ENCODE peak calls at places on chromosomes 13 and 19, in six cellular contexts. R, Y, Q, J, I and M are unnamed samples.

GRCh38 chr19:54154603-54155345 is 4.7 kb downstream of the LENG1 start:
- DNase-seq in I (no peak), Y (no peak), R (no peak), Q (no peak), J (no peak), M (no peak)

GRCh38 chr13:75636339-75637095 is 387 bp downstream of the LMO7 start:
- DNase-seq in R (peak; percentile 69), Y (peak; percentile 46), J (peak; percentile 32), I (peak; percentile 54), Q (peak; percentile 76), M (peak; percentile 61)

GRCh38 chr19:4803736-4804695 is 12.5 kb downstream of the FEM1A start:
- DNase-seq in R (peak; percentile 87), I (no peak), J (peak; percentile 72), Q (peak; percentile 95), Y (peak; percentile 37), M (peak; percentile 66)

GRCh38 chr19:33905937-33906577 is 109.4 kb downstream of the KCTD15 start:
- DNase-seq in I (peak; percentile 45), J (peak; percentile 63), Y (no peak), Q (peak; percentile 84), R (peak; percentile 87), M (no peak)

GRCh38 chr13:35179494-35179893 is 237.4 kb downstream of the NBEA start:
- DNase-seq in Y (no peak), I (no peak), J (no peak), R (no peak), Q (no peak), M (no peak)

GRCh38 chr13:86725105-86725504 is 925.9 kb upstream of the SLITRK6 start:
- DNase-seq in I (no peak), Q (no peak), R (peak; percentile 54), J (no peak), Y (no peak), M (no peak)

GRCh38 chr13:26585136-26585535 is 27.7 kb downstream of the WASF3 start:
- DNase-seq in Y (peak; percentile 73), J (no peak), R (no peak), Q (no peak), I (no peak), M (no peak)

GRCh38 chr19:39304185-39304513 is 7.9 kb downstream of the IFNL1 start:
- DNase-seq in Y (no peak), Q (no peak), I (no peak), J (no peak), R (no peak), M (no peak)

GRCh38 chr19:29587518-29587986 is 18.5 kb upstream of the POP4 start:
- DNase-seq in Y (peak; percentile 38), R (no peak), I (no peak), J (no peak), Q (no peak), M (peak; percentile 11)

GRCh38 chr13:98273824-98274786 is 97.0 kb upstream of the RNF113B start:
- DNase-seq in Q (no peak), I (no peak), R (peak; percentile 50), J (no peak), Y (peak; percentile 40), M (peak; percentile 70)

GRCh38 chr19:55704494-55705245 is 29.6 kb downstream of the EPN1 start:
- DNase-seq in J (no peak), Y (no peak), R (no peak), Q (no peak), I (no peak), M (no peak)

GRCh38 chr19:38725469-38726283 is 18.6 kb downstream of the CAPN12 start:
- DNase-seq in Y (no peak), Q (no peak), J (no peak), R (no peak), I (no peak), M (no peak)

GRCh38 chr13:111492341-111492945 is 172.0 kb downstream of the TEX29 start:
- DNase-seq in I (no peak), J (no peak), R (no peak), Q (no peak), Y (no peak), M (no peak)

GRCh38 chr13:42478531-42479156 is 95.3 kb upstream of the TNFSF11 start:
- DNase-seq in Q (no peak), J (peak; percentile 2), I (no peak), Y (peak; percentile 7), R (no peak), M (peak; percentile 63)

GRCh38 chr19:10353793-10354391 is 14.5 kb upstream of the ICAM3 start:
- DNase-seq in R (peak; percentile 99), J (peak; percentile 92), Y (peak; percentile 17), Q (peak; percentile 99), I (no peak), M (peak; percentile 42)

DNA sequence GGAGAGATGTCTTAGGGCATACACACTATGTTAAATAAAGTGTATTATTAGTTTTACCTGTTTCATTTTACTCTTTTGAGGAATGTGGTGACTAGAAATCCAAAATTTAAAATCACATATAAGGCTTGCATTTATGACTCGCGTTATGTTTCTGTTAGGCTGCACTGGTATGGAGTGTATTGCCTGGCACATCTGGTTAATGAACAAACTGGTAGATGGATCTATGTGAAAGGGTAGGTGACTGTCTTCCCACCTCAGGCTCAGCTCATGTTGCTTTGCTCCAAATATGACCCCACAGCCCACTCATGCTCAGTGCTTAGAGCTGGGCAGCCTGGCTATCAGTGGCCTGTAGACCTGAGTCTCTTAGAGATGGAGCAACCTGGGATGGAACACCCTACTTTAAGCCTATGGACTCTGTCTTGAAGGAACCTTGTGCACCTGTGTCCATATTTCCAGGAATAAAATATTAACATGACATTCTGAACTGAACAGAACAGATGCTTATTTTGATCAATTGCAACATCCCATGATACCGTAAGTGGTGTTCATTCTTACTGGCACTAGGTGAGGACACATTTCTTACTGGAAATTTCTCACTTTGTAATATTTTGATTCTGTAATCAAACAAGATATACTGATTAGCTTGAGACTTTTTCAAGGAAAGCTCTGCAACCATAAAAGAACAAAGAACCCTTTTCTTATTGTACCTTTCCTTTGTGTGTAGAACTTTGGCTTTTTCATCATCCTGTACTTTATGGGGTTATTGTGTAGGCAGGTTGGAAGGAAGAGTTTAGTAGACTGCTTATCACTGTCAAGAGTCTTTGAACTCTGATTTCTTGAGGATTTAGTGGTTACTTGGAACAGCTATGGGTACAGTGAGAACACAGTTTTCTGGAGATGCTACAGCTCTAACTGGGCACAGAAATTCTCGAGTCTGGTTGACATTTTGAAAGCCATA is 9.6 kb upstream of the OLFM4 start:
- DNase-seq in Q (no peak), R (no peak), J (no peak), Y (no peak), I (no peak), M (no peak)
- H3K14ac ChIP-seq in Q (no peak overlapping the region), R (no peak overlapping the region), J (no peak overlapping the region), Y (no peak overlapping the region), I (no peak overlapping the region), M (no peak overlapping the region)

GRCh38 chr19:8149261-8150094 is at the start of gene FBN3:
- DNase-seq in Q (peak; percentile 80), Y (no peak), I (no peak), J (peak; percentile 42), R (peak; percentile 70), M (no peak)
- H4K91ac ChIP-seq in Q (peak within 1 kb of the TSS; percentile 36), Y (no peak within 1 kb of the TSS), I (peak within 1 kb of the TSS; percentile 83), J (no peak within 1 kb of the TSS), R (no peak within 1 kb of the TSS), M (no peak within 1 kb of the TSS)

DNA sequence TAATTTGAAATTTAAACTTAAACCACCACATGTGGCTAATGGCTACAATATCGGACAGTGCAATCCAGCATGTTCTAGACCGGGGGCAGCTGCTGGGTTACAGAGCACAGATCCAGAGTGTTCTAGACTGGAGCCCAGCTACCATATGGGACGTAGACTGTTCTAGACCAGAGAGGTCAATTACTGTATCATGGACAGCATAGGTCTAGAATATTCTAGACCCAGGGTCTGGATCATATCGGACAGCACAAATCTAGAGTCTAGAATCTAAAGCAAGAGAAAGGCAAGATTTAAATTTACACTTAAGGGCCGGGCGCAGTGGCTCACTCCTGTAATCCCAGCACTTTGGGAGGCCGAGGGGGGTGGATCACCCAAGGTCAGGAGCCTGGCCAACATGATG is 37.9 kb downstream of the CELF5 start:
- DNase-seq in Q (no peak), I (no peak), J (no peak), Y (no peak), R (no peak), M (no peak)
- H3K14ac ChIP-seq in Q (no peak overlapping the region), I (no peak overlapping the region), J (no peak overlapping the region), Y (no peak overlapping the region), R (no peak overlapping the region), M (no peak overlapping the region)

GRCh38 chr13:64819081-64819480 is 2411.1 kb downstream of the PCDH9 start:
- DNase-seq in I (no peak), J (no peak), Y (peak; percentile 5), Q (no peak), R (no peak), M (no peak)
- H4K91ac ChIP-seq in I (no peak overlapping the region), J (no peak overlapping the region), Y (no peak overlapping the region), Q (no peak overlapping the region), R (no peak overlapping the region), M (no peak overlapping the region)

GRCh38 chr13:40169476-40169875 is 497.0 kb downstream of the FOXO1 start:
- DNase-seq in R (no peak), J (no peak), Q (no peak), I (no peak), Y (no peak), M (no peak)

GRCh38 chr13:40172149-40172591 is 494.3 kb downstream of the FOXO1 start:
- DNase-seq in R (peak; percentile 63), Y (no peak), Q (peak; percentile 73), J (no peak), I (no peak), M (no peak)

GRCh38 chr13:40171566-40171965 is 494.9 kb downstream of the FOXO1 start:
- DNase-seq in Y (no peak), R (no peak), J (no peak), I (no peak), Q (no peak), M (no peak)

GRCh38 chr13:40170091-40170490 is 496.4 kb downstream of the FOXO1 start:
- DNase-seq in J (no peak), Y (no peak), R (no peak), I (no peak), Q (no peak), M (no peak)

GRCh38 chr13:40170982-40171381 is 495.5 kb downstream of the FOXO1 start:
- DNase-seq in J (no peak), R (no peak), I (no peak), Q (no peak), Y (no peak), M (no peak)
- H3K14ac ChIP-seq in J (no peak overlapping the region), R (no peak overlapping the region), I (no peak overlapping the region), Q (no peak overlapping the region), Y (no peak overlapping the region), M (no peak overlapping the region)